ENCODE peak calls at places on chromosomes 13 and 19, in four cellular contexts. One of them, this sample, is unnamed.

GRCh38 chr19:19385900-19386339 is 19.6 kb upstream of the GATAD2A start:
- DNase-seq in stomach: no peak
- DNase-seq in suprapubic skin: peak; percentile 81
- DNase-seq in K562: no peak
- DNase-seq in this sample: no peak

GRCh38 chr13:39877134-39877533 is 221.7 kb downstream of the COG6 start:
- DNase-seq in suprapubic skin: no peak
- DNase-seq in K562: no peak
- DNase-seq in stomach: no peak
- DNase-seq in this sample: no peak

GRCh38 chr19:46081928-46082727 is 41.3 kb upstream of the IGFL4 start:
- DNase-seq in K562: peak; percentile 50
- DNase-seq in suprapubic skin: no peak
- DNase-seq in stomach: no peak
- DNase-seq in this sample: peak; percentile 21

GRCh38 chr19:10007366-10007765 is 2.9 kb downstream of the COL5A3 start:
- DNase-seq in K562: no peak
- DNase-seq in stomach: no peak
- DNase-seq in suprapubic skin: no peak
- DNase-seq in this sample: no peak

GRCh38 chr19:35995655-35995993 is 636 bp downstream of the SDHAF1 start:
- DNase-seq in stomach: no peak
- DNase-seq in K562: peak; percentile 79
- DNase-seq in suprapubic skin: no peak
- DNase-seq in this sample: no peak

GRCh38 chr19:3995619-3996018 is 10.4 kb upstream of the EEF2 start:
- DNase-seq in suprapubic skin: no peak
- DNase-seq in stomach: no peak
- DNase-seq in K562: no peak
- DNase-seq in this sample: no peak

GRCh38 chr13:113413898-113414282 is 39.4 kb downstream of the ADPRHL1 start:
- DNase-seq in stomach: peak; percentile 46
- DNase-seq in suprapubic skin: no peak
- DNase-seq in K562: no peak
- DNase-seq in this sample: no peak

GRCh38 chr13:20136781-20137703 is 23.8 kb downstream of the GJA3 start:
- DNase-seq in stomach: peak; percentile 59
- DNase-seq in suprapubic skin: no peak
- DNase-seq in K562: peak; percentile 17
- DNase-seq in this sample: no peak

GRCh38 chr19:36488816-36489138 is 584 bp downstream of the ZNF566 start:
- DNase-seq in K562: peak; percentile 50
- DNase-seq in suprapubic skin: no peak
- DNase-seq in stomach: no peak
- DNase-seq in this sample: no peak

GRCh38 chr19:55440411-55441105 is 2.5 kb downstream of the SHISA7 start:
- DNase-seq in suprapubic skin: no peak
- DNase-seq in stomach: no peak
- DNase-seq in K562: peak; percentile 94
- DNase-seq in this sample: no peak

GRCh38 chr19:55544776-55545439 is 435 bp downstream of the SBK3 start:
- DNase-seq in stomach: no peak
- DNase-seq in suprapubic skin: no peak
- DNase-seq in K562: peak; percentile 90
- DNase-seq in this sample: no peak

GRCh38 chr19:35223856-35224505 is 4.6 kb downstream of the FAM187B start:
- DNase-seq in suprapubic skin: peak; percentile 59
- DNase-seq in stomach: no peak
- DNase-seq in K562: no peak
- DNase-seq in this sample: no peak

GRCh38 chr13:35648109-35648508 is 171.6 kb upstream of the MAB21L1 start:
- DNase-seq in stomach: no peak
- DNase-seq in K562: no peak
- DNase-seq in suprapubic skin: no peak
- DNase-seq in this sample: no peak

GRCh38 chr19:5691205-5691929 is 1.3 kb downstream of the RPL36 start:
- DNase-seq in suprapubic skin: peak; percentile 86
- DNase-seq in stomach: peak; percentile 66
- DNase-seq in K562: peak; percentile 65
- DNase-seq in this sample: peak; percentile 33

GRCh38 chr13:71968025-71968424 is 101.0 kb upstream of the DACH1 start:
- DNase-seq in suprapubic skin: no peak
- DNase-seq in stomach: no peak
- DNase-seq in K562: no peak
- DNase-seq in this sample: no peak

GRCh38 chr19:11359421-11359820 is 4.2 kb downstream of the PLPPR2 start:
- DNase-seq in stomach: no peak
- DNase-seq in K562: no peak
- DNase-seq in suprapubic skin: no peak
- DNase-seq in this sample: no peak
- H3K4me1 ChIP-seq in stomach: peaks cover 33% of the 10 kb centered on the region
- H3K4me1 ChIP-seq in K562: peaks cover 23% of the 10 kb centered on the region
- H3K4me1 ChIP-seq in suprapubic skin: peaks cover 17% of the 10 kb centered on the region
- H3K4me1 ChIP-seq in this sample: peaks cover 6% of the 10 kb centered on the region

GRCh38 chr13:30113531-30113930 is 193.8 kb downstream of the KATNAL1 start:
- DNase-seq in stomach: no peak
- DNase-seq in suprapubic skin: no peak
- DNase-seq in K562: no peak
- DNase-seq in this sample: no peak

GRCh38 chr13:30113983-30114491 is 193.3 kb downstream of the KATNAL1 start:
- DNase-seq in suprapubic skin: no peak
- DNase-seq in stomach: peak; percentile 72
- DNase-seq in K562: peak; percentile 13
- DNase-seq in this sample: peak; percentile 28

GRCh38 chr13:30115257-30115600 is 192.1 kb downstream of the KATNAL1 start:
- DNase-seq in K562: no peak
- DNase-seq in stomach: no peak
- DNase-seq in suprapubic skin: no peak
- DNase-seq in this sample: no peak

GRCh38 chr13:30116379-30116778 is 191.0 kb downstream of the KATNAL1 start:
- DNase-seq in K562: no peak
- DNase-seq in stomach: no peak
- DNase-seq in suprapubic skin: no peak
- DNase-seq in this sample: no peak

GRCh38 chr13:30114586-30115256 is 192.6 kb downstream of the KATNAL1 start:
- DNase-seq in stomach: peak; percentile 96
- DNase-seq in suprapubic skin: peak; percentile 94
- DNase-seq in K562: peak; percentile 77
- DNase-seq in this sample: peak; percentile 91
- TF ChIP-seq EP300 in stomach: no peak
- TF ChIP-seq EP300 in suprapubic skin: no peak
- TF ChIP-seq EP300 in K562: no peak
- TF ChIP-seq EP300 in this sample: peak; percentile 38

GRCh38 chr19:40862333-40862732 is 12.1 kb upstream of the CYP2A6 start:
- DNase-seq in K562: no peak
- DNase-seq in suprapubic skin: no peak
- DNase-seq in stomach: no peak
- DNase-seq in this sample: no peak

GRCh38 chr19:40862785-40863184 is 12.5 kb upstream of the CYP2A6 start:
- DNase-seq in K562: no peak
- DNase-seq in stomach: no peak
- DNase-seq in suprapubic skin: no peak
- DNase-seq in this sample: no peak

DNA sequence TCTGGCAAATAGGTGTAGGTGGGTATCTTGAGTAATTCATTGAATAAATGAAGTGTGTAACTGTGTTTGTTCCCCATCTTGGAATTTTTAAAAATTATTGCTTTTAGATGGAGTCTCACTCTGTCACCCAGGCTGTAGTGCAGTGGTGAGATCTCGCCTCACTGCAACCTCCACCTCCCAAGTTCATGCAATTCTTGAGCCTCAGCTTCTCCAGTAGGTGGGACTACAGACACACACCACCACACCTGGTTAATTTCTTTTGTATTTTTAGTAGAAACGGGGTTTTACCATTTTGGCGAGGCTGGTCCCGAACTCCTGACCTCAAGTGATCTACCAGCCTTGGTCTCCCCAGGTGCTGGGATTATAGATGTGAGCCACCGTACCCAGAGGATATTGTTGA is 7.9 kb upstream of the CYP2A6 start:
- DNase-seq in K562: no peak
- DNase-seq in suprapubic skin: no peak
- DNase-seq in stomach: no peak
- DNase-seq in this sample: no peak
- TF ChIP-seq CTCF in K562: peak; percentile 43
- TF ChIP-seq CTCF in suprapubic skin: no peak
- TF ChIP-seq CTCF in stomach: no peak
- TF ChIP-seq CTCF in this sample: no peak

GRCh38 chr19:41925208-41926003 is 2.8 kb downstream of the ERFL start:
- DNase-seq in suprapubic skin: no peak
- DNase-seq in stomach: no peak
- DNase-seq in K562: no peak
- DNase-seq in this sample: no peak

GRCh38 chr19:41927810-41928192 is 448 bp downstream of the ERFL start:
- DNase-seq in stomach: no peak
- DNase-seq in suprapubic skin: no peak
- DNase-seq in K562: peak; percentile 79
- DNase-seq in this sample: no peak

GRCh38 chr19:41926028-41926860 is 2.0 kb downstream of the ERFL start:
- DNase-seq in K562: no peak
- DNase-seq in stomach: no peak
- DNase-seq in suprapubic skin: no peak
- DNase-seq in this sample: no peak

GRCh38 chr19:41928221-41928683 is at the start of gene ERFL:
- DNase-seq in K562: peak; percentile 75
- DNase-seq in suprapubic skin: no peak
- DNase-seq in stomach: no peak
- DNase-seq in this sample: no peak

GRCh38 chr19:41926861-41927809 is 1.1 kb downstream of the ERFL start:
- DNase-seq in stomach: no peak
- DNase-seq in K562: no peak
- DNase-seq in suprapubic skin: no peak
- DNase-seq in this sample: no peak
- H3K4me1 ChIP-seq in stomach: peaks cover 20% of the 10 kb centered on the region
- H3K4me1 ChIP-seq in K562: peaks cover 30% of the 10 kb centered on the region
- H3K4me1 ChIP-seq in suprapubic skin: peaks cover 17% of the 10 kb centered on the region
- H3K4me1 ChIP-seq in this sample: no peaks in the 10 kb centered on the region

GRCh38 chr13:110008816-110009215 is 222.4 kb upstream of the IRS2 start:
- DNase-seq in stomach: no peak
- DNase-seq in suprapubic skin: no peak
- DNase-seq in K562: no peak
- DNase-seq in this sample: no peak
- TF ChIP-seq EP300 in stomach: no peak
- TF ChIP-seq EP300 in suprapubic skin: no peak
- TF ChIP-seq EP300 in K562: no peak
- TF ChIP-seq EP300 in this sample: no peak

DNA sequence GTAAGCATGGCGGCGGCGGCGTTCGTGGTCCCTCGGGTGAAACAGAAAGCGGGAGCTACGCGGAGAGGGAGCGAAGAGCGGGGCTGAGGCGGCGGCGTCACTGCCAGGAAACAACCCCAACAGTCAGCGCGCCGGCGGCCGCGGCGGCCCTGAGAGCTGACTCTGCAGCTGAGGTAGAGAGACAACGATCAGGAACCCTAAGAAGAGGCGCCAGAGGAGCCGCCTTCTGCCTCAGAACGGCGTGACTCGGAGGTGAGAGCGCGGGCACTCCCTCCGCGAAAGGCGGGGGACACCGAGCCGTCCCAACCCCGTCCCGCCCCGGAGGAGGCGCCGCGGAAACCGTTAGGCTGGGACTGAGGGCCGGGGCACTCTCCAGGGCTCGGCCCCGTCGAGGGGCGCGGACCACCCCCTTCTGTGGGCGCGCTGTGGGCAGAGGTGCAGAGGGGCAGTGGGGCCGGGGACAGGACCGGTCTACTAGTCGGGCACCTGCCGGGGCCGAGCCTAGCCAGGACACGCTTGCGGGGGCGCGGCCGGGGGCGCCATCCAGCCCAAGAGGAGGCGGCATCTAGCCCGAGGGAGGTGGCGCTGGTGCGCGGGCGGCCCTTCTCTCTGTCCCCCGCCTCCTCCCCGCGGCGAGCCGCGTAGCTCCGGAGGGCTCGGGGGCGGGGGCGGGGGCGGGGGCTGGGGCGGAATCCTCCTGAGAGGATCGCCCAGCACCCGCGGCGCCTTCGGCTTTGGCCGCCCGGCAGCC is 389 bp downstream of the FNDC3A start:
- DNase-seq in suprapubic skin: peak; percentile 90
- DNase-seq in K562: peak; percentile 73
- DNase-seq in stomach: peak; percentile 88
- DNase-seq in this sample: peak; percentile 61
- TF ChIP-seq CTCF in suprapubic skin: no peak
- TF ChIP-seq CTCF in K562: no peak
- TF ChIP-seq CTCF in stomach: no peak
- TF ChIP-seq CTCF in this sample: no peak